ENCODE peak calls at places on chromosomes 12 and 14, in five cellular contexts. O is neuronal stem cell; S is naive thymus-derived CD4-positive, alpha-beta T cell; V is activated naive CD4-positive, alpha-beta T cell; M is lower lobe of right lung. A is an unnamed sample.

GRCh38 chr14:76576047-76576741 is 185.1 kb upstream of the VASH1 start:
- DNase-seq in O (no peak), S (no peak), M (no peak), V (no peak), A (no peak)

GRCh38 chr12:3173912-3174311 is 96.7 kb downstream of the TSPAN9 start:
- DNase-seq in V (no peak), M (no peak), S (no peak), O (no peak), A (no peak)

GRCh38 chr14:53016491-53016890 is 65.6 kb upstream of the FERMT2 start:
- DNase-seq in M (no peak), O (no peak), V (no peak), S (no peak), A (no peak)

GRCh38 chr14:25431211-25432076 is 381.5 kb upstream of the STXBP6 start:
- DNase-seq in M (no peak), S (no peak), O (peak), V (no peak), A (no peak)

GRCh38 chr14:88599761-88600439 is 37.1 kb downstream of the ZC3H14 start:
- DNase-seq in M (no peak), S (no peak), O (no peak), V (no peak), A (no peak)

GRCh38 chr14:74514471-74514932 is 20.9 kb downstream of the ISCA2 start:
- DNase-seq in S (no peak), V (no peak), O (no peak), M (peak), A (peak)

GRCh38 chr14:63475761-63476160 is 67.4 kb downstream of the PPP2R5E start:
- DNase-seq in M (no peak), V (no peak), S (no peak), O (no peak), A (no peak)

GRCh38 chr14:36661506-36662257 is at the start of gene PAX9:
- DNase-seq in O (peak), V (no peak), M (peak), S (no peak), A (peak)

GRCh38 chr12:3225154-3225795 is 148.1 kb downstream of the TSPAN9 start:
- DNase-seq in V (no peak), M (no peak), S (no peak), O (no peak), A (no peak)

GRCh38 chr12:108525681-108526080 is 10.6 kb downstream of the FICD start:
- DNase-seq in O (no peak), S (no peak), M (no peak), V (no peak), A (no peak)

A was measured in upper lobe of right lung.